ENCODE peak calls at places on chromosome 16, in five cellular contexts. U is PC-3, C is heart right ventricle, Q is fibroblast of the aortic adventitia, X is epithelial cell of esophagus. M is an unnamed sample.

GRCh38 chr16:19393226-19394074 is 24.2 kb upstream of the TMC5 start:
- DNase-seq in C (no peak), Q (peak), X (peak), U (peak), M (peak)

GRCh38 chr16:71515026-71515425 is 11.2 kb upstream of the CHST4 start:
- DNase-seq in Q (no peak), U (no peak), C (no peak), X (no peak), M (peak)

GRCh38 chr16:22302776-22303363 is 5.7 kb downstream of the POLR3E start:
- DNase-seq in C (no peak), Q (no peak), X (no peak), U (no peak), M (no peak)

GRCh38 chr16:90034504-90034903 is 15.2 kb upstream of the DBNDD1 start:
- DNase-seq in U (no peak), X (no peak), Q (no peak), C (no peak), M (no peak)

GRCh38 chr16:71348262-71349085 is 10.0 kb upstream of the CALB2 start:
- DNase-seq in C (no peak), Q (no peak), U (no peak), X (no peak), M (no peak)

GRCh38 chr16:72122308-72122707 is 28.7 kb downstream of the DHX38 start:
- DNase-seq in U (no peak), Q (no peak), X (no peak), C (no peak), M (no peak)

GRCh38 chr16:73192227-73192894 is 144.4 kb upstream of the ZFHX3 start:
- DNase-seq in X (no peak), Q (peak), U (no peak), C (no peak), M (no peak)

GRCh38 chr16:49495151-49495566 is 121.6 kb downstream of the C16orf78 start:
- DNase-seq in Q (no peak), U (no peak), X (no peak), C (no peak), M (no peak)

GRCh38 chr16:3259097-3259496 is 2.7 kb upstream of the MEFV start:
- DNase-seq in X (no peak), U (no peak), C (peak), Q (no peak), M (no peak)

GRCh38 chr16:67959930-67960329 is 8.5 kb downstream of the SLC12A4 start:
- DNase-seq in U (no peak), C (no peak), X (no peak), Q (no peak), M (no peak)

GRCh38 chr16:77599793-77600415 is 122.4 kb upstream of the NUDT7 start:
- DNase-seq in Q (peak), C (peak), X (peak), U (peak), M (peak)

DNA sequence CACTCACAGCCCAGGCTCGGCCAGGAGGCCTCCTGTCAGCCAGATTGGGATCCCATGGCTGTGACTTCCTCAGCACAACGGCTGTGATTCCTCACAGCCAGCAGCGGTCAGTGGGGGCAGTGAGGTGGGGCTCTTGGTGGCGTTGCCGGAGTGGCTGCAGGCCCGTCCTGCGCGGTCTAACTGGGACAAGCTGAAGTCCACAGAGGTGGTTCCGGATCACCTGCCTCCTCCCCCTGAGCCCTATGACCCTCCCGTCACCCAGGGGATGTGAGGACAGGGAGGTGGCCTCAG is 34.4 kb upstream of the MLKL start:
- DNase-seq in X (no peak), C (no peak), U (no peak), Q (no peak), M (no peak)
- TF ChIP-seq CTCF in X (no peak), C (no peak), U (no peak), Q (no peak), M (no peak)

GRCh38 chr16:81597079-81597658 is 152.6 kb downstream of the CMIP start:
- DNase-seq in X (no peak), U (no peak), Q (no peak), C (no peak), M (no peak)

GRCh38 chr16:81600275-81600674 is 155.7 kb downstream of the CMIP start:
- DNase-seq in X (peak), Q (peak), U (peak), C (no peak), M (peak)

GRCh38 chr16:81599034-81599744 is 154.6 kb downstream of the CMIP start:
- DNase-seq in U (peak), C (no peak), X (peak), Q (no peak), M (no peak)

GRCh38 chr16:81595676-81596292 is 151.2 kb downstream of the CMIP start:
- DNase-seq in C (no peak), Q (no peak), U (no peak), X (peak), M (no peak)

DNA sequence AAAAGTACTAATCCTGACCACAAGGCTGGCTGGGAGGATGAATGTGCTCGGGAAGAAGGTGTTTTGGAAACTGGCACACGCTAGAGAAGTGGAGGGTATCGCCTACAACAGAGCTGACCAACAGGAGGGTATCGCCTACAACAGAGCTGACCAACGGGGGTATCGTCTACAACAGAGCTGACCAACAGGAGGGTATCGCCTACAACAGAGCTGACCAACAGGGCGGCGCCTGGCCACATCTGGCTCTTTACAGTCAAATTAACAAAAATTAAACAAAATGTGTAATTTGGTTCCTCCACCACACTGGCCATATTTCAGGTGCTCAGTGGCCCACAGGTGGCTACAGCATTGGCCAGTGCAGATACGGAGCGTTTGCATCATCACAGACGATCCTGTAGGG is 153.5 kb downstream of the CMIP start:
- DNase-seq in X (no peak), U (no peak), C (no peak), Q (no peak), M (no peak)
- TF ChIP-seq CTCF in X (peak), U (peak), C (no peak), Q (no peak), M (peak)

DNA sequence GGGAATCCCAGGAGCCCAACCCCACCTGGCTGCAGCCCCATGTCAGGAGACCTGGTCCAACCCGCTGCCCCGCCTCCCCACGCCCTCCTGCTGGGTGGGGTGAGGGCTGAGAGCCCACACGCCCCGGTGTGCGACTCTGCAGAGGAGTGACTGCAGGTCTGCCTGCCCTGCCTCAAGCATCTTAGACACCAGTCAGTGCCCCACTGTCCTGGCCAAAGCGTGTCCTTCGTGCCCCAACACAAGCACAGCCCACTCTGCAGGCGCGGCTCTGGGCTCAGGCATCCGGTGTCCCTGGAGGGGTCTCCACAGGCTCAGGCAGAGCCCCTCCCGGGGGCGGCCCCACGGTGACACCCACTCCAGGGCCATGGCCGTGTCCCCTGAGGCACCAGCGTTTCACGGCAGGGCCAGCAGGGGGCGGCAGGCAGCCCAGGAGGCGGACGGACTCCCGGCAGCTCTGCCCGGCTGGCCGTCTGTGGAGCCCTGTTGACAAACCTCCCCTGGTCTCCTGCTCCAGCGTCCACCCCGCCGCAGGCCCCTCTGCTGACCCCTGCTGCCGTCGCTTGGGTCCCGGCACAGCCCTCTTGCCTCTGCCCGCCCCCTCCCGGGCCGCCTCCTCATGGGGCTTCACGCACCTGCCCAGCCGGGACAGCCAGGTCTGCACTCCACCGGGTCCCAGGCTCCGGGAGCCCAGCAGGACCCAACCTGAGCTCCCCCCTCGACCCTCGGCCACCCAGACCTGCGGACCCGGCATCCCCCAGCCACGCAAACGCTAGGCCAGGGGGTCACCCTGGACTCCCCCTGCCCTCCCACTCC is 8.6 kb upstream of the UBE2I start:
- DNase-seq in U (peak), Q (peak), X (peak), C (peak), M (peak)
- TF ChIP-seq CTCF in U (peak), Q (peak), X (peak), C (peak), M (peak)

DNA sequence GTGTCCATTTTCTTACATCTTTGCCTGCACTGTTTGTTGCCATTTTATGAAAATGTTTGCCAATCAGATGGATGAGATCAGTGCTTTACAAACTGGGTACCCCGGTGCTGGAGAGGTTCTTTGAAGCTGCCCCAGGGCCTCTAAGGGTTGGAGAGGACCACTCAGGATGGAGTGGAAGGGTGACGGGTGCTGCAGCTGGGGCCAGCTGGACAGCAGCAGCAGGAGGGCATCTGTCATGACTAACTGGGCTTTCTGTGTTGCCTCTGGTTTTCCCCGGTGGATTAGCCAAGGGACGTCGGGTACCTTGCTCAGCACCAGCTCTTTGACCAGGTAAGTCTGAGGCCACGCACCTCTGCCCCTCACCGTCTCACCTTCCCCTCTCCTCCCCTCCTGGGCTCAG is 12.3 kb downstream of the KDM8 start:
- DNase-seq in C (no peak), Q (no peak), X (no peak), U (no peak), M (no peak)
- TF ChIP-seq CTCF in C (no peak), Q (no peak), X (no peak), U (no peak), M (no peak)

GRCh38 chr16:31117384-31118222 is at the start of gene KAT8:
- DNase-seq in X (peak), U (peak), C (peak), Q (peak), M (peak)
- TF ChIP-seq CTCF in X (no peak), U (no peak), C (no peak), Q (no peak), M (no peak)

GRCh38 chr16:81585785-81586184 is 141.2 kb downstream of the CMIP start:
- DNase-seq in X (no peak), C (no peak), U (peak), Q (no peak), M (peak)

GRCh38 chr16:81583893-81584705 is 139.5 kb downstream of the CMIP start:
- DNase-seq in C (no peak), U (peak), Q (peak), X (peak), M (peak)

GRCh38 chr16:81586421-81586820 is 141.8 kb downstream of the CMIP start:
- DNase-seq in Q (no peak), C (no peak), X (no peak), U (peak), M (peak)

GRCh38 chr16:81581107-81581506 is 136.5 kb downstream of the CMIP start:
- DNase-seq in Q (no peak), C (no peak), U (peak), X (peak), M (peak)

DNA sequence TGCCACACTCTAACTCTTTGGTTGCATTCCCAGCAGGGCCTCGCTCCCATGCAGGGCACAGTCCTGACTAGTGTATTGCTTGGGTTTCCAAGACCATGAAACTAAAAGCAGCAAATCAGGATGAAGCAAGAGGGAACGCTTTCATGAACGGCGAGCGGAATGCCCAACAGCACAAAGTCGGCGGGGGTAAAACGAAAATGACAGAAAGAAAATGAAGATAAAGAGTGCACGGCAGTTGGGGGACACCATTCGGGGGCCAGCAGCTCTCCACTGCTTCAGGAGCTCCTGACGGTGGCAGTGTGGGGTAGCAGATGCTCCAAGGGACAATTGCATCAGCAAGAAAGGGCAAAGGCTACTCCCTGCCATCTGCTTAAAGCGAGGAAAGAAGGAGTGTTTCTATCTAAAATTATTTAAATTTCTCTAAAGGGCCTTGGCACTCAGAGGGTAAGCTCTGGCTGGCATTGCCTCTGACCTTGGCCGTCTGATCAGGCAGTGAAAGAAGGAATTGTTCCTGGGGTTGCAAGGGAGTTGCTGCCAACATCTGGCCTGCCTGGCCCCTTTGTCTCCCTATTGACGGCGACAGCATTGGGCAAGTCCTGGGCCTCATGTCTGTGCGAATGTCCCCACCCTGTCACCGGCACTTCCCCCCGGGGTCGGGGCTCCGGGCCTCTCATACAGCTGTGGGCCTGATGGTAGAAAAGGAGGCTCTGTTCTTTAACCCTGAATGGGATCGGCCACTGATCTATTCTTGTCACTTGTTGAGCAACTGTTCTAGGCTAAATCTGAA is 138.2 kb downstream of the CMIP start:
- DNase-seq in C (no peak), X (no peak), Q (no peak), U (no peak), M (no peak)
- TF ChIP-seq CTCF in C (peak), X (no peak), Q (no peak), U (no peak), M (no peak)